ENCODE peak calls at places on chromosomes 1 and 21, in seven cellular contexts. Y is left ventricle myocardium inferior, L is T-helper 17 cell, E is DMS53, K is MV-4-11, T is dorsolateral prefrontal cortex, P is uterus. Q is an unnamed sample.

GRCh38 chr1:30807318-30808066 is 49.9 kb upstream of the LAPTM5 start:
- DNase-seq in Y (peak), L (no peak), E (peak), K (no peak), T (no peak), P (no peak), Q (no peak)

GRCh38 chr1:217527151-217527550 is 103.7 kb downstream of the GPATCH2 start:
- DNase-seq in Y (no peak), L (no peak), E (no peak), K (no peak), T (no peak), P (no peak), Q (no peak)

GRCh38 chr1:40383488-40384412 is 10.2 kb downstream of the SMAP2 start:
- DNase-seq in Y (no peak), L (no peak), E (no peak), K (no peak), T (no peak), P (no peak), Q (peak)

GRCh38 chr1:12615916-12616708 is 1.9 kb downstream of the DHRS3 start:
- DNase-seq in Y (peak), L (no peak), E (peak), K (peak), T (no peak), P (peak), Q (peak)

GRCh38 chr21:15850645-15851044 is 120.9 kb downstream of the USP25 start:
- DNase-seq in Y (no peak), L (no peak), E (peak), K (no peak), T (no peak), P (no peak), Q (no peak)

GRCh38 chr1:14340244-14340800 is 258.2 kb upstream of the KAZN start:
- DNase-seq in Y (no peak), L (no peak), E (no peak), K (no peak), T (no peak), P (no peak), Q (no peak)

GRCh38 chr1:101071470-101071886 is 45.9 kb upstream of the DPH5 start:
- DNase-seq in Y (no peak), L (no peak), E (peak), K (no peak), T (no peak), P (no peak), Q (no peak)

GRCh38 chr21:34644815-34645214 is 24.0 kb upstream of the CLIC6 start:
- DNase-seq in Y (no peak), L (no peak), E (peak), K (no peak), T (no peak), P (no peak), Q (no peak)